ENCODE peak calls at places on chromosomes 1 and 21, in ten cellular contexts. V, L, K, C, X, P, S, Q, U and W are unnamed samples.
A peak's percentile ranks its signal among the peaks of the same experiment; 100 is the strongest.

GRCh38 chr1:85585845-85586244 is 5.3 kb downstream of the CCN1 start:
- DNase-seq in C (no peak), K (peak; percentile 85), Q (no peak), X (no peak), U (no peak), S (no peak), P (no peak), V (no peak), L (no peak), W (no peak)

GRCh38 chr1:181318858-181319235 is 164.5 kb upstream of the CACNA1E start:
- DNase-seq in C (no peak), P (no peak), Q (peak; percentile 81), X (no peak), U (peak; percentile 32), S (no peak), V (no peak), K (no peak), L (no peak), W (no peak)

GRCh38 chr21:14977814-14978213 is 87.0 kb downstream of the NRIP1 start:
- DNase-seq in Q (no peak), X (no peak), K (no peak), L (no peak), V (no peak), S (no peak), U (no peak), P (no peak), C (no peak), W (no peak)

GRCh38 chr1:33624991-33625870 is 152.8 kb downstream of the ZSCAN20 start:
- DNase-seq in U (peak; percentile 79), C (peak; percentile 46), L (no peak), P (no peak), K (no peak), S (no peak), X (no peak), Q (no peak), V (no peak), W (no peak)

GRCh38 chr21:23111070-23111605 is 2112.9 kb downstream of the NCAM2 start:
- DNase-seq in K (no peak), X (no peak), L (no peak), P (no peak), C (no peak), S (no peak), U (no peak), V (no peak), Q (no peak), W (no peak)

GRCh38 chr1:22750671-22751016 is 40.0 kb downstream of the EPHB2 start:
- DNase-seq in U (no peak), L (no peak), P (no peak), K (no peak), Q (peak; percentile 90), C (no peak), V (no peak), X (no peak), S (no peak), W (no peak)

GRCh38 chr1:97986041-97987005 is 65.5 kb upstream of the DPYD start:
- DNase-seq in S (no peak), Q (peak; percentile 26), X (no peak), P (no peak), K (peak; percentile 17), L (no peak), C (no peak), U (no peak), V (no peak), W (no peak)

GRCh38 chr1:92374211-92374610 is 75.4 kb downstream of the RPAP2 start:
- DNase-seq in U (no peak), X (no peak), C (no peak), S (no peak), K (no peak), P (no peak), Q (no peak), L (no peak), V (no peak), W (no peak)

GRCh38 chr1:63918395-63918945 is 144.7 kb downstream of the ROR1 start:
- DNase-seq in X (no peak), C (no peak), V (no peak), K (no peak), L (no peak), U (no peak), S (no peak), Q (no peak), P (no peak), W (no peak)

GRCh38 chr1:199684686-199685273 is 342.7 kb upstream of the NR5A2 start:
- DNase-seq in C (peak; percentile 70), L (peak; percentile 36), K (peak; percentile 89), X (peak; percentile 28), V (no peak), U (no peak), P (no peak), Q (peak; percentile 72), S (peak; percentile 49), W (no peak)

DNA sequence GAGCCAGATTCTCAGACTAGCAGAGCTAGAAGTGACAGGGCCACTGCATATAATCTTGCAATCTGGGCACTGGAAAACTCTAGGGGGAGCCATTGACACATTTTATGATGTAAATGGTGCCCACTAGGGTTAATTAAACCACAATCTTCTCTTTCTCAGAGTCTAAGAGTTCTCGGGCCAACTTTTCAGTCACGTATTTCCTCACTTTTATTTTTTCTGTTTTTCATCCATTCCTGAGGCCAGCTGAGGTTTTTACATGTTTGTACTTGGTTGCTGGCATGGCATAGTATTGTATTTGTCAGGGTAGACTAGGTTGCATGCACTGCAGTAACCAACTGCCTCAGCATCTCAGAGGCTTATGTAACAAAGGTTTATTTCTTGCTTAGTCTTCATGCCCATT is 138.2 kb downstream of the ZNF326 start:
- DNase-seq in P (no peak), K (peak; percentile 39), X (no peak), U (peak; percentile 36), C (peak; percentile 83), V (no peak), L (peak; percentile 37), S (no peak), Q (peak; percentile 52), W (no peak)
- TF ChIP-seq CTCF in P (peak; percentile 14), K (peak; percentile 45), X (peak; percentile 40), U (peak; percentile 78), C (peak; percentile 76), V (peak; percentile 48), L (peak; percentile 55), S (peak; percentile 43), Q (peak; percentile 71), W (no peak)

GRCh38 chr1:214006845-214007244 is 19.1 kb downstream of the PROX1 start:
- DNase-seq in Q (no peak), V (no peak), P (no peak), S (no peak), C (no peak), K (no peak), L (no peak), X (no peak), U (no peak), W (no peak)
- TF ChIP-seq CTCF in Q (no peak), V (no peak), P (no peak), S (no peak), C (peak; percentile 12), K (no peak), L (no peak), X (no peak), U (no peak), W (no peak)

GRCh38 chr1:165827199-165828102 is at the start of gene UCK2:
- DNase-seq in V (peak; percentile 72), C (peak; percentile 93), P (no peak), X (peak; percentile 89), Q (peak; percentile 56), K (peak; percentile 72), L (peak; percentile 81), U (peak; percentile 91), S (no peak), W (peak; percentile 82)
- TF ChIP-seq CTCF in V (peak; percentile 33), C (peak; percentile 4), P (peak; percentile 4), X (peak; percentile 34), Q (peak; percentile 7), K (no peak), L (peak; percentile 17), U (peak; percentile 17), S (no peak), W (no peak)

GRCh38 chr1:152912471-152912870 is 4.1 kb downstream of the IVL start:
- DNase-seq in L (no peak), C (no peak), Q (no peak), P (no peak), V (no peak), K (no peak), U (no peak), X (no peak), S (no peak), W (no peak)

GRCh38 chr1:152912900-152913299 is 4.6 kb downstream of the IVL start:
- DNase-seq in S (no peak), Q (peak; percentile 69), C (no peak), X (no peak), L (no peak), P (no peak), V (no peak), K (no peak), U (no peak), W (no peak)

GRCh38 chr1:152917794-152918193 is 9.4 kb downstream of the IVL start:
- DNase-seq in C (peak; percentile 72), K (no peak), X (no peak), S (no peak), U (no peak), P (no peak), Q (peak; percentile 54), L (peak; percentile 44), V (no peak), W (no peak)
- TF ChIP-seq CTCF in C (peak; percentile 73), K (no peak), X (peak; percentile 23), S (no peak), U (peak; percentile 58), P (peak; percentile 26), Q (peak; percentile 64), L (no peak), V (peak; percentile 34), W (peak; percentile 17)

DNA sequence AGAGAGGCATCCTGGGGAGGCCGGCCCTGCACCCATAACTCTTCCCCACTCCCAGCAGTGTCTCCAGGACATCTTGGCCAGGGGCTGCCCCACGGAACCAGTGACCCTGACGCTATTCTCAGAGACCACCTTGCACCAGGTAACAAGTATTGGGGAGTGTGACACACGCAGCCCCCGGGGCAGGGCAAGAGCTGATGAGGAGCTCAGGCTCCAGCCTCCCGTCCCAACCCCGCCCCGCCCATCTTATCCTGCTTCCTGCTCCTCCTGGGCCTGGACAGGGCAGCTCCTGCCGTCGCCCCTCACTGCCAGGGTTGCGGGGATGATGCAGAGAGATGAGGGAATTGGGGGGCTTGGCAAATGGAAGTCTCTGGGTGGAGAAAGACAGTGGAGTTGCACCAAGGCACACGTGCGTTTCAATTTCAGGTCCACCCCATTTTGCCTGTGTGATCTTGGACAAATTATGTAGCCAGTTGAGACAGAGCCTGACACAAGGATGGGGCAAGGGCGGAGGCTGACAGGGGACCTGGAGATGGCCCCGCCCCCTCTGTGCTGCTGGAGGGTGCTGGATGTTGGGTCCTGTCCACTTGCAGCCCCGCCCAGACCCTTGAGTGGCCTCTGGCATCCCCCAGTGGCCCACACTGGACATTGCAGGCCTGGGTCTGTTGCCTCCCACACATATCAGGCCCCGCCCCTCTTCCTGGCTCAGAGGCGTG is 10.7 kb downstream of the CLCNKA start:
- DNase-seq in C (peak; percentile 99), L (peak; percentile 91), S (peak; percentile 35), U (peak; percentile 98), X (peak; percentile 90), K (peak; percentile 85), P (peak; percentile 29), Q (peak; percentile 61), V (peak; percentile 72), W (peak; percentile 83)
- TF ChIP-seq CTCF in C (peak; percentile 99), L (peak; percentile 86), S (peak; percentile 98), U (peak; percentile 95), X (peak; percentile 96), K (peak; percentile 88), P (peak; percentile 90), Q (peak; percentile 88), V (peak; percentile 91), W (peak; percentile 73)